ENCODE peak calls at places on chromosome 22, in nine cellular contexts. One of them, this sample, is unnamed.

GRCh38 chr22:19663286-19663815 is 51.0 kb upstream of the SEPTIN5 start:
- DNase-seq in cardiac muscle cell: peak
- DNase-seq in H9: no peak
- DNase-seq in psoas muscle: peak
- DNase-seq in cardiac fibroblast: peak
- DNase-seq in choroid plexus epithelial cell: peak
- DNase-seq in heart left ventricle: peak
- DNase-seq in Calu3: peak
- DNase-seq in gastrocnemius medialis: no peak
- DNase-seq in this sample: peak

GRCh38 chr22:17115927-17116326 is 5.2 kb downstream of the TMEM121B start:
- DNase-seq in cardiac muscle cell: no peak
- DNase-seq in H9: no peak
- DNase-seq in psoas muscle: no peak
- DNase-seq in cardiac fibroblast: no peak
- DNase-seq in choroid plexus epithelial cell: no peak
- DNase-seq in heart left ventricle: no peak
- DNase-seq in Calu3: no peak
- DNase-seq in gastrocnemius medialis: no peak
- DNase-seq in this sample: no peak

GRCh38 chr22:35838849-35839646 is 121.4 kb downstream of the APOL5 start:
- DNase-seq in cardiac muscle cell: peak
- DNase-seq in H9: no peak
- DNase-seq in psoas muscle: peak
- DNase-seq in cardiac fibroblast: peak
- DNase-seq in choroid plexus epithelial cell: peak
- DNase-seq in heart left ventricle: no peak
- DNase-seq in Calu3: peak
- DNase-seq in gastrocnemius medialis: peak
- DNase-seq in this sample: peak

GRCh38 chr22:17780116-17780740 is 6.0 kb upstream of the BID start:
- DNase-seq in cardiac muscle cell: no peak
- DNase-seq in H9: no peak
- DNase-seq in psoas muscle: no peak
- DNase-seq in cardiac fibroblast: no peak
- DNase-seq in choroid plexus epithelial cell: peak
- DNase-seq in heart left ventricle: no peak
- DNase-seq in Calu3: no peak
- DNase-seq in gastrocnemius medialis: no peak
- DNase-seq in this sample: peak

GRCh38 chr22:44391026-44391425 is 78.3 kb upstream of the SHISAL1 start:
- DNase-seq in cardiac muscle cell: no peak
- DNase-seq in H9: peak
- DNase-seq in psoas muscle: peak
- DNase-seq in cardiac fibroblast: no peak
- DNase-seq in choroid plexus epithelial cell: no peak
- DNase-seq in heart left ventricle: no peak
- DNase-seq in Calu3: no peak
- DNase-seq in gastrocnemius medialis: no peak
- DNase-seq in this sample: no peak

GRCh38 chr22:25824828-25825474 is 83.0 kb downstream of the MYO18B start:
- DNase-seq in cardiac muscle cell: no peak
- DNase-seq in H9: no peak
- DNase-seq in psoas muscle: no peak
- DNase-seq in cardiac fibroblast: no peak
- DNase-seq in choroid plexus epithelial cell: no peak
- DNase-seq in heart left ventricle: no peak
- DNase-seq in Calu3: no peak
- DNase-seq in gastrocnemius medialis: no peak
- DNase-seq in this sample: no peak

GRCh38 chr22:44381761-44382454 is 69.2 kb upstream of the SHISAL1 start:
- DNase-seq in cardiac muscle cell: no peak
- DNase-seq in H9: no peak
- DNase-seq in psoas muscle: peak
- DNase-seq in cardiac fibroblast: no peak
- DNase-seq in choroid plexus epithelial cell: no peak
- DNase-seq in heart left ventricle: no peak
- DNase-seq in Calu3: no peak
- DNase-seq in gastrocnemius medialis: no peak
- DNase-seq in this sample: no peak

GRCh38 chr22:25759825-25760231 is 17.8 kb downstream of the MYO18B start:
- DNase-seq in cardiac muscle cell: peak
- DNase-seq in H9: no peak
- DNase-seq in psoas muscle: no peak
- DNase-seq in cardiac fibroblast: peak
- DNase-seq in choroid plexus epithelial cell: peak
- DNase-seq in heart left ventricle: no peak
- DNase-seq in Calu3: peak
- DNase-seq in gastrocnemius medialis: peak
- DNase-seq in this sample: no peak

GRCh38 chr22:47195676-47196492 is 433.4 kb downstream of the TBC1D22A start:
- DNase-seq in cardiac muscle cell: peak
- DNase-seq in H9: no peak
- DNase-seq in psoas muscle: no peak
- DNase-seq in cardiac fibroblast: no peak
- DNase-seq in choroid plexus epithelial cell: peak
- DNase-seq in heart left ventricle: no peak
- DNase-seq in Calu3: no peak
- DNase-seq in gastrocnemius medialis: no peak
- DNase-seq in this sample: no peak

GRCh38 chr22:22682807-22683667 is 38.6 kb downstream of the GGTLC2 start:
- DNase-seq in cardiac muscle cell: no peak
- DNase-seq in H9: no peak
- DNase-seq in psoas muscle: no peak
- DNase-seq in cardiac fibroblast: no peak
- DNase-seq in choroid plexus epithelial cell: peak
- DNase-seq in heart left ventricle: no peak
- DNase-seq in Calu3: no peak
- DNase-seq in gastrocnemius medialis: no peak
- DNase-seq in this sample: no peak

GRCh38 chr22:19066531-19067271 is 55.5 kb downstream of the DGCR2 start:
- DNase-seq in cardiac muscle cell: peak
- DNase-seq in H9: no peak
- DNase-seq in psoas muscle: peak
- DNase-seq in cardiac fibroblast: peak
- DNase-seq in choroid plexus epithelial cell: peak
- DNase-seq in heart left ventricle: no peak
- DNase-seq in Calu3: no peak
- DNase-seq in gastrocnemius medialis: peak
- DNase-seq in this sample: no peak

GRCh38 chr22:20027966-20028854 is 7.3 kb downstream of the TANGO2 start:
- DNase-seq in cardiac muscle cell: peak
- DNase-seq in H9: peak
- DNase-seq in psoas muscle: no peak
- DNase-seq in cardiac fibroblast: peak
- DNase-seq in choroid plexus epithelial cell: peak
- DNase-seq in heart left ventricle: no peak
- DNase-seq in Calu3: peak
- DNase-seq in gastrocnemius medialis: no peak
- DNase-seq in this sample: peak

GRCh38 chr22:20135846-20136602 is 4.4 kb downstream of the ZDHHC8 start:
- DNase-seq in cardiac muscle cell: no peak
- DNase-seq in H9: no peak
- DNase-seq in psoas muscle: no peak
- DNase-seq in cardiac fibroblast: no peak
- DNase-seq in choroid plexus epithelial cell: no peak
- DNase-seq in heart left ventricle: no peak
- DNase-seq in Calu3: no peak
- DNase-seq in gastrocnemius medialis: no peak
- DNase-seq in this sample: no peak

GRCh38 chr22:46274381-46274780 is 6.6 kb downstream of the TTC38 start:
- DNase-seq in cardiac muscle cell: no peak
- DNase-seq in H9: no peak
- DNase-seq in psoas muscle: no peak
- DNase-seq in cardiac fibroblast: no peak
- DNase-seq in choroid plexus epithelial cell: no peak
- DNase-seq in heart left ventricle: no peak
- DNase-seq in Calu3: no peak
- DNase-seq in gastrocnemius medialis: no peak
- DNase-seq in this sample: no peak

GRCh38 chr22:39240841-39241631 is 3.7 kb downstream of the PDGFB start:
- DNase-seq in cardiac muscle cell: no peak
- DNase-seq in H9: no peak
- DNase-seq in psoas muscle: peak
- DNase-seq in cardiac fibroblast: no peak
- DNase-seq in choroid plexus epithelial cell: peak
- DNase-seq in heart left ventricle: peak
- DNase-seq in Calu3: peak
- DNase-seq in gastrocnemius medialis: peak
- DNase-seq in this sample: peak

GRCh38 chr22:25447689-25448434 is 116.6 kb upstream of the GRK3 start:
- DNase-seq in cardiac muscle cell: peak
- DNase-seq in H9: peak
- DNase-seq in psoas muscle: peak
- DNase-seq in cardiac fibroblast: peak
- DNase-seq in choroid plexus epithelial cell: peak
- DNase-seq in heart left ventricle: peak
- DNase-seq in Calu3: peak
- DNase-seq in gastrocnemius medialis: peak
- DNase-seq in this sample: peak

GRCh38 chr22:39350803-39351688 is 1.3 kb downstream of the SYNGR1 start:
- DNase-seq in cardiac muscle cell: no peak
- DNase-seq in H9: peak
- DNase-seq in psoas muscle: no peak
- DNase-seq in cardiac fibroblast: no peak
- DNase-seq in choroid plexus epithelial cell: no peak
- DNase-seq in heart left ventricle: no peak
- DNase-seq in Calu3: no peak
- DNase-seq in gastrocnemius medialis: no peak
- DNase-seq in this sample: no peak

GRCh38 chr22:38862375-38863329 is 9.4 kb downstream of the CBX6 start:
- DNase-seq in cardiac muscle cell: peak
- DNase-seq in H9: peak
- DNase-seq in psoas muscle: peak
- DNase-seq in cardiac fibroblast: peak
- DNase-seq in choroid plexus epithelial cell: no peak
- DNase-seq in heart left ventricle: peak
- DNase-seq in Calu3: no peak
- DNase-seq in gastrocnemius medialis: no peak
- DNase-seq in this sample: no peak

GRCh38 chr22:39546889-39547586 is 14.5 kb upstream of the RPS19BP1 start:
- DNase-seq in cardiac muscle cell: no peak
- DNase-seq in H9: no peak
- DNase-seq in psoas muscle: no peak
- DNase-seq in cardiac fibroblast: no peak
- DNase-seq in choroid plexus epithelial cell: peak
- DNase-seq in heart left ventricle: no peak
- DNase-seq in Calu3: no peak
- DNase-seq in gastrocnemius medialis: no peak
- DNase-seq in this sample: no peak

GRCh38 chr22:48853627-48854240 is 973.9 kb downstream of the BRD1 start:
- DNase-seq in cardiac muscle cell: no peak
- DNase-seq in H9: no peak
- DNase-seq in psoas muscle: no peak
- DNase-seq in cardiac fibroblast: no peak
- DNase-seq in choroid plexus epithelial cell: no peak
- DNase-seq in heart left ventricle: no peak
- DNase-seq in Calu3: no peak
- DNase-seq in gastrocnemius medialis: no peak
- DNase-seq in this sample: no peak
- TF ChIP-seq CTCF in cardiac muscle cell: no peak
- TF ChIP-seq CTCF in H9: no peak
- TF ChIP-seq CTCF in psoas muscle: no peak
- TF ChIP-seq CTCF in cardiac fibroblast: no peak
- TF ChIP-seq CTCF in choroid plexus epithelial cell: no peak
- TF ChIP-seq CTCF in heart left ventricle: no peak
- TF ChIP-seq CTCF in Calu3: no peak
- TF ChIP-seq CTCF in gastrocnemius medialis: no peak
- TF ChIP-seq CTCF in this sample: no peak

DNA sequence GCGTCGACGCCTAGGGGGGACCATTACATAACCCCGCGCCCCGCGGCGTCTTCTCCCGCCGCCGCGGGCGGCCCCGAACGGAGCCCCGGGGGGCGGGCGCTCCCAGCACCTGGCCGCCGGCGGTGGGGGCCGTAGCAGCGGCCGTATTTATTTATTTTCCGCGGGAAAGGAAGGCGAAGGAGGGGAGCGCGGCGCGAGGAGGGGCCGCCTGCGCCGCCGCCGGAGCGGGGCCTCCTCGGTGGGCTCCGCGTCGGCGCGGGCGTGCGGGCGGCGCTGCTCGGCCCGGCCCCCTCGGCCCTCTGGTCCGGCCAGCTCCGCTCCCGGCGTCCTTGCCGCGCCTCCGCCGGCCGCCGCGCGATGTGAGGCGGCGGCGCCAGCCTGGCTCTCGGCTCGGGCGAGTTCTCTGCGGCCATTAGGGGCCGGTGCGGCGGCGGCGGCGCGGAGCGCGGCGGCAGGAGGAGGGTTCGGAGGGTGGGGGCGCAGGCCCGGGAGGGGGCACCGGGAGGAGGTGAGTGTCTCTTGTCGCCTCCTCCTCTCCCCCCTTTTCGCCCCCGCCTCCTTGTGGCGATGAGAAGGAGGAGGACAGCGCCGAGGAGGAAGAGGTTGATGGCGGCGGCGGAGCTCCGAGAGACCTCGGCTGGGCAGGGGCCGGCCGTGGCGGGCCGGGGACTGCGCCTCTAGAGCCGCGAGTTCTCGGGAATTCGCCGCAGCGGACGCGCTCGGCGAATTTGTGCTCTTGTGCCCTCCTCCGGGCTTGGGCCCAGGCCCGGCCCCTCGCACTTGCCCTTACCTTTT is at the start of gene EP300:
- DNase-seq in cardiac muscle cell: peak
- DNase-seq in H9: peak
- DNase-seq in psoas muscle: peak
- DNase-seq in cardiac fibroblast: peak
- DNase-seq in choroid plexus epithelial cell: peak
- DNase-seq in heart left ventricle: peak
- DNase-seq in Calu3: peak
- DNase-seq in gastrocnemius medialis: peak
- DNase-seq in this sample: peak
- TF ChIP-seq CTCF in cardiac muscle cell: peak
- TF ChIP-seq CTCF in H9: peak
- TF ChIP-seq CTCF in psoas muscle: peak
- TF ChIP-seq CTCF in cardiac fibroblast: peak
- TF ChIP-seq CTCF in choroid plexus epithelial cell: peak
- TF ChIP-seq CTCF in heart left ventricle: peak
- TF ChIP-seq CTCF in Calu3: peak
- TF ChIP-seq CTCF in gastrocnemius medialis: peak
- TF ChIP-seq CTCF in this sample: peak

GRCh38 chr22:49632199-49633009 is 195.3 kb downstream of the BRD1 start:
- DNase-seq in cardiac muscle cell: peak
- DNase-seq in H9: peak
- DNase-seq in psoas muscle: peak
- DNase-seq in cardiac fibroblast: peak
- DNase-seq in choroid plexus epithelial cell: peak
- DNase-seq in heart left ventricle: peak
- DNase-seq in Calu3: peak
- DNase-seq in gastrocnemius medialis: no peak
- DNase-seq in this sample: peak
- TF ChIP-seq CTCF in cardiac muscle cell: peak
- TF ChIP-seq CTCF in H9: peak
- TF ChIP-seq CTCF in psoas muscle: peak
- TF ChIP-seq CTCF in cardiac fibroblast: peak
- TF ChIP-seq CTCF in choroid plexus epithelial cell: peak
- TF ChIP-seq CTCF in heart left ventricle: peak
- TF ChIP-seq CTCF in Calu3: peak
- TF ChIP-seq CTCF in gastrocnemius medialis: peak
- TF ChIP-seq CTCF in this sample: peak

DNA sequence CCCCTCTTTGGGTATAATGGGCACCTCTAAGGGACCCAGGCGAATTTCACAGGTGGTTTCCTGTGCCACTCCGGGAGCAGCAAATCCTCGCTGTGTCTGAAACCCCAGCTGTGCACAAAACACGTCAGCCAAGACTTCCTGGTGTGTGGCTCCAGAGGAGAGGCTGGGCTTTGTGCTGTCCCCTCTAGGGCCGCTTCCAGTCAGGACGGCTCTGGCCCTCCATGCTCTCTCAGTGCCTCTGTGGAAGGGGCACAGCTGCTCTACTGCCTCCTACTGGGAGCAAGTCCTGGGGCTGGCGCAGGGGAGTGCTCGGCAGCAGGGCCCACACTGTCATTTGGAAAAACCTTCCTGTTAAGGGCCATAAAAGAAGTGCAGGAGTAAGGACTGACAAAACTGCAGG is 23.7 kb upstream of the ARFGAP3 start:
- DNase-seq in cardiac muscle cell: no peak
- DNase-seq in H9: peak
- DNase-seq in psoas muscle: no peak
- DNase-seq in cardiac fibroblast: no peak
- DNase-seq in choroid plexus epithelial cell: no peak
- DNase-seq in heart left ventricle: no peak
- DNase-seq in Calu3: no peak
- DNase-seq in gastrocnemius medialis: no peak
- DNase-seq in this sample: no peak
- TF ChIP-seq CTCF in cardiac muscle cell: peak
- TF ChIP-seq CTCF in H9: peak
- TF ChIP-seq CTCF in psoas muscle: peak
- TF ChIP-seq CTCF in cardiac fibroblast: peak
- TF ChIP-seq CTCF in choroid plexus epithelial cell: peak
- TF ChIP-seq CTCF in heart left ventricle: no peak
- TF ChIP-seq CTCF in Calu3: no peak
- TF ChIP-seq CTCF in gastrocnemius medialis: no peak
- TF ChIP-seq CTCF in this sample: no peak

This sample was measured in activated CD8-positive, alpha-beta T cell treated with anti-CD3 and anti-CD28 coated beads for 36 hours.